ENCODE peak calls at places on chromosomes 6 and 20, in six cellular contexts. D is MM.1S, W is AG09309, E is PC-9, L is ovary, P is uterus. A is an unnamed sample.

GRCh38 chr6:38634518-38634917 is 5.2 kb downstream of the BTBD9 start:
- DNase-seq in D (no peak), W (no peak), E (no peak), L (no peak), P (no peak), A (no peak)

GRCh38 chr6:23417133-23417532 is 708.9 kb upstream of the NRSN1 start:
- DNase-seq in D (peak; percentile 75), W (no peak), E (no peak), L (no peak), P (no peak), A (no peak)

GRCh38 chr6:168333471-168333870 is 13.9 kb upstream of the DACT2 start:
- DNase-seq in D (no peak), W (no peak), E (no peak), L (no peak), P (no peak), A (no peak)

GRCh38 chr20:21516180-21516567 is 2.3 kb upstream of the NKX2-2 start:
- DNase-seq in D (no peak), W (no peak), E (no peak), L (no peak), P (no peak), A (no peak)

GRCh38 chr6:47135772-47136171 is 93.6 kb upstream of the ADGRF1 start:
- DNase-seq in D (no peak), W (peak; percentile 68), E (peak; percentile 99), L (no peak), P (no peak), A (peak; percentile 44)

GRCh38 chr20:43953919-43954617 is 39.4 kb downstream of the TOX2 start:
- DNase-seq in D (no peak), W (no peak), E (no peak), L (no peak), P (no peak), A (no peak)

GRCh38 chr20:21615617-21616080 is 89.8 kb upstream of the PAX1 start:
- DNase-seq in D (peak; percentile 69), W (peak; percentile 16), E (no peak), L (peak; percentile 37), P (peak; percentile 29), A (peak; percentile 3)

GRCh38 chr6:37637562-37638413 is 59.9 kb downstream of the MDGA1 start:
- DNase-seq in D (no peak), W (no peak), E (no peak), L (no peak), P (no peak), A (no peak)

GRCh38 chr6:82066196-82066595 is 181.3 kb downstream of the IBTK start:
- DNase-seq in D (no peak), W (no peak), E (no peak), L (no peak), P (no peak), A (no peak)

GRCh38 chr20:25009218-25010145 is 16.9 kb upstream of the APMAP start:
- DNase-seq in D (no peak), W (no peak), E (no peak), L (no peak), P (no peak), A (no peak)

GRCh38 chr6:109783245-109783990 is 92.3 kb downstream of the FIG4 start:
- DNase-seq in D (no peak), W (no peak), E (no peak), L (no peak), P (no peak), A (no peak)

GRCh38 chr6:125789576-125790402 is 971 bp upstream of the NCOA7 start:
- DNase-seq in D (peak; percentile 58), W (no peak), E (no peak), L (peak; percentile 68), P (peak; percentile 67), A (no peak)

GRCh38 chr6:149026530-149026942 is 279.7 kb downstream of the UST start:
- DNase-seq in D (no peak), W (peak; percentile 88), E (no peak), L (no peak), P (no peak), A (peak; percentile 89)

GRCh38 chr20:14622796-14623195 is 285.4 kb upstream of the FLRT3 start:
- DNase-seq in D (no peak), W (no peak), E (peak; percentile 35), L (peak; percentile 10), P (no peak), A (no peak)

GRCh38 chr6:121334299-121335104 is at the start of gene TBC1D32:
- DNase-seq in D (peak; percentile 87), W (peak; percentile 66), E (peak; percentile 83), L (peak; percentile 96), P (peak; percentile 92), A (peak; percentile 19)

GRCh38 chr6:107009499-107009898 is 18.5 kb upstream of the MTRES1 start:
- DNase-seq in D (no peak), W (no peak), E (no peak), L (no peak), P (no peak), A (no peak)

GRCh38 chr6:162237331-162237730 is 490.2 kb downstream of the PRKN start:
- DNase-seq in D (no peak), W (no peak), E (no peak), L (no peak), P (no peak), A (no peak)

GRCh38 chr6:123655520-123656306 is 19.0 kb upstream of the TRDN start:
- DNase-seq in D (peak; percentile 51), W (no peak), E (no peak), L (no peak), P (no peak), A (no peak)

DNA sequence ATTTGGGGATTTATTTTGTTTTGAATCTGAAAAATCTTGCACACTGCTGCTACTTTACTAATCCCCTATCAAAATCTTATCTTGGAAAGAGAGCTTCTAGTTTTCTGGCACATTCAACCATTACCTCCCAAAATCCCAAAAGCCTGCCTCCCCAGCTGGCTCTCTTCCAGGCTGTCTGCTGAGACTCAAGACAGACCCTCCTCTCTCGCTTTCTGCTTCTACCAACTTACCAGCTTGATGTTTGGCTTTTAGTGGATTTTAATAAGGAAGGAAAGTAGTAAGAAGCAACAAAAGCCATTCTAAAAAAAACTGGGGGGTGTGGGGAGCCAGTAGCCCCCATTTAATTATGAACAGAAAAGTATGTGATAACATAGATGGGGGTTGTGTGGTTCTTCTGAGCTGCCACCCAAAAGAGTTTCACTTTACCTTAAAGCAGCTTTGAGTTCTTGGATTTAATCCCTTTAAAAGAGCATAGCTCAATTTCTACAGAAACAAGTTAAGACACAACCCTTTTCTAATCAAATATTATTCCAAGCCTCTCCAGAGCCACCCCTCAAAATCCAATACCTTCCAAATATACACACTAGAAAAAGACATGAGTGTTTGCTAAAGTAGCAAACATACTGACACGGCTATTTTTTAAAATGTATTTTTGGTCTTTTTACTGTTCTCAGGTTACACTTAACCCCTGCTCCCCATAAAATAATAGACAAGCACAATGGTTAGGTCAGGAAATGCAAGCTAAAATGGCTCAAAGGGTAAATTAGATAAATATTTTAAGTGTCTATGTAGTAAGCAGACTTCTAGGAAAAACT is 71.7 kb downstream of the ATP9A start:
- DNase-seq in D (no peak), W (no peak), E (no peak), L (no peak), P (peak; percentile 39), A (no peak)
- H3K4me3 ChIP-seq in D (no peak overlapping the region), W (peak overlapping the region; percentile 26), E (no peak overlapping the region), L (no peak overlapping the region), P (no peak overlapping the region), A (no peak overlapping the region)

GRCh38 chr6:137036566-137037300 is 8.0 kb downstream of the IL20RA start:
- DNase-seq in D (no peak), W (no peak), E (no peak), L (no peak), P (no peak), A (no peak)
- H3K4me3 ChIP-seq in D (no peak overlapping the region), W (no peak overlapping the region), E (no peak overlapping the region), L (no peak overlapping the region), P (no peak overlapping the region), A (no peak overlapping the region)

DNA sequence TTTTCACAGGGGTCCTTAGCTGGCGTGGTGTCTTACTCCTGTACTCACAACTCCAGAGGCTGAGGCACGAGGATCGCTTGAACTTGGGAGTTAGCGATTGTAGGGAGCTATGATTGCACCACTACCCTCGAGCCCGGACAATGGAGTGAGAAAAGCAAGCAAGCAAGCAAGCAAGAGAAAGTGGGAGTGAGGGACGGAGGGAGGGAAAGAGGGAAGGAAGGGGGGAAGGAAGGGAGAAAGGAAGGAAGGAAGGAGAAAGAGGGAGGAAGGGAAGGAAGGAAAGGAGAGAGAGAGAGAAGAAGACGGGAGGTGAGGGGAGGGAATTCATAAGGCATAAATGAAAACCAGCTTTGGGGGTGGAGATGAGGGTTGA is 120.5 kb downstream of the TRIM27 start:
- DNase-seq in D (no peak), W (no peak), E (no peak), L (no peak), P (no peak), A (no peak)
- H3K4me3 ChIP-seq in D (no peak overlapping the region), W (no peak overlapping the region), E (peak overlapping the region; percentile 56), L (no peak overlapping the region), P (no peak overlapping the region), A (no peak overlapping the region)

GRCh38 chr20:9919271-9920014 is 80.6 kb upstream of the PAK5 start:
- DNase-seq in D (peak; percentile 35), W (no peak), E (no peak), L (no peak), P (no peak), A (no peak)
- H3K4me3 ChIP-seq in D (peak overlapping the region; percentile 6), W (no peak overlapping the region), E (no peak overlapping the region), L (no peak overlapping the region), P (no peak overlapping the region), A (no peak overlapping the region)

GRCh38 chr20:3044336-3044965 is 1.0 kb downstream of the GNRH2 start:
- DNase-seq in D (no peak), W (no peak), E (no peak), L (peak; percentile 42), P (no peak), A (no peak)

GRCh38 chr20:3047486-3048419 is 1.9 kb downstream of the MRPS26 start:
- DNase-seq in D (no peak), W (no peak), E (no peak), L (peak; percentile 48), P (no peak), A (no peak)

GRCh38 chr20:3045042-3045815 is 623 bp upstream of the MRPS26 start:
- DNase-seq in D (peak; percentile 67), W (peak; percentile 54), E (peak; percentile 50), L (no peak), P (no peak), A (peak; percentile 46)

GRCh38 chr20:3046677-3047462 is 1.0 kb downstream of the MRPS26 start:
- DNase-seq in D (no peak), W (no peak), E (peak; percentile 54), L (no peak), P (no peak), A (no peak)

DNA sequence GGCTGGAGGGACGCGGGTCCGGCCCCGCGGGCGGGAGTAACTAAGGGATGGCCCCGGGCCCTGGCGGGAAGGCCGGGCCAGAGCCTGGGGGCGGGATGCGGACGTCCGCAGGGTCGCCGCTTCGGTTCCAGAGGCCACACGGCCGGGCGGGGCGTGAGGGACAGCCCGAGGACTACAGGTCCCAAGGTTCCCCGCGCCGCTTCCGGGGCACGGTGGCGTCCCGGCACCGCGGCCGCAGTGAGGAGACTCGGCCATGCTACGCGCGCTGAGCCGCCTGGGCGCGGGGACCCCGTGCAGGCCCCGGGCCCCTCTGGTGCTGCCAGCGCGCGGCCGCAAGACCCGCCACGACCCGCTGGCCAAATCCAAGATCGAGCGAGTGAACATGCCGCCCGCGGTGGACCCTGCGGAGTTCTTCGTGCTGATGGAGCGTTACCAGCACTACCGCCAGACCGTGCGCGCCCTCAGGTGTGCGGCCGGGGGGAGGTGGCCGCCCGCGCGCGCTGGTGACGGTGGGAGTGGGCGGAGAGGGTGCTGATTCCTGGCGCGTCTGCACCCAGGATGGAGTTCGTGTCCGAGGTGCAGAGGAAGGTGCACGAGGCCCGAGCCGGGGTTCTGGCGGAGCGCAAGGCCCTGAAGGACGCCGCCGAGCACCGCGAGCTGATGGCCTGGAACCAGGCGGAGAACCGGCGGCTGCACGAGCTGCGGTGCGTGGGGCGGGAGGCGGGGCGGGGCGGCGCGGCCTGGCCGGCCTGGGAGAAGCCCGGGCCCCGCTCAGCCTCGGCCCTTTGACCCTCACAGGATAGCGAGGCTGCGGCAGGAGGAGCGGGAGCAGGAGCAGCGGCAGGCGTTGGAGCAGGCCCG is at the start of gene MRPS26:
- DNase-seq in D (peak; percentile 92), W (peak; percentile 35), E (peak; percentile 76), L (peak; percentile 90), P (peak; percentile 86), A (peak; percentile 14)
- H3K4me3 ChIP-seq in D (peak within 1 kb of the TSS; percentile 99), W (peak within 1 kb of the TSS; percentile 60), E (peak within 1 kb of the TSS; percentile 99), L (peak within 1 kb of the TSS; percentile 79), P (peak within 1 kb of the TSS; percentile 76), A (peak within 1 kb of the TSS; percentile 75)

A was measured in AG04449.